ENCODE peak calls at places on chromosomes 12 and 14, in eight cellular contexts. W, B, X, Z, I, T, O and H are unnamed samples.

GRCh38 chr12:110004598-110004997 is 5.4 kb downstream of the ANKRD13A start:
- DNase-seq in O (no peak), W (no peak), I (no peak), B (no peak), Z (no peak), T (no peak), X (no peak), H (no peak)

GRCh38 chr12:54075431-54075830 is 21.8 kb downstream of the HOXC4 start:
- DNase-seq in I (no peak), Z (no peak), O (no peak), B (no peak), T (no peak), W (no peak), X (no peak), H (no peak)

GRCh38 chr12:89080797-89081470 is 271.4 kb downstream of the DUSP6 start:
- DNase-seq in O (no peak), W (no peak), B (no peak), I (no peak), Z (no peak), T (no peak), X (no peak), H (no peak)

GRCh38 chr14:98229676-98230366 is 1042.2 kb downstream of the BCL11B start:
- DNase-seq in I (no peak), X (no peak), T (no peak), O (no peak), Z (no peak), W (no peak), B (no peak), H (no peak)

GRCh38 chr14:101256266-101256665 is 305.0 kb upstream of the DIO3 start:
- DNase-seq in W (no peak), B (no peak), X (no peak), O (no peak), T (no peak), Z (no peak), I (no peak), H (no peak)

GRCh38 chr14:49637534-49638078 is 2.6 kb upstream of the DNAAF2 start:
- DNase-seq in O (no peak), W (no peak), T (no peak), X (no peak), B (no peak), Z (no peak), I (no peak), H (no peak)

GRCh38 chr12:58832-59231 is 7.7 kb upstream of the IQSEC3 start:
- DNase-seq in B (no peak), T (no peak), Z (no peak), X (no peak), O (no peak), W (no peak), I (no peak), H (no peak)

GRCh38 chr14:35215110-35215872 is 76.9 kb upstream of the PSMA6 start:
- DNase-seq in I (peak), T (no peak), X (no peak), Z (no peak), W (peak), O (no peak), B (peak), H (no peak)

GRCh38 chr12:109883429-109883828 is 3.1 kb upstream of the GLTP start:
- DNase-seq in Z (no peak), T (no peak), I (no peak), W (no peak), B (no peak), O (no peak), X (no peak), H (no peak)

GRCh38 chr12:57454566-57455373 is at the start of gene INHBE:
- DNase-seq in X (no peak), Z (no peak), O (no peak), W (peak), B (no peak), T (no peak), I (peak), H (no peak)

GRCh38 chr12:130817804-130818203 is 21.2 kb downstream of the STX2 start:
- DNase-seq in W (no peak), X (no peak), O (no peak), T (no peak), Z (no peak), I (no peak), B (no peak), H (no peak)

GRCh38 chr12:51827925-51828818 is 20.3 kb downstream of the FIGNL2 start:
- DNase-seq in X (peak), T (peak), O (peak), I (no peak), B (no peak), W (no peak), Z (peak), H (peak)

GRCh38 chr12:128844031-128844635 is 9.1 kb upstream of the GLT1D1 start:
- DNase-seq in I (no peak), Z (peak), W (no peak), O (no peak), T (no peak), B (no peak), X (no peak), H (no peak)

GRCh38 chr12:50302686-50303085 is 19.4 kb upstream of the LIMA1 start:
- DNase-seq in I (no peak), O (no peak), W (no peak), B (no peak), Z (no peak), X (no peak), T (peak), H (no peak)

GRCh38 chr12:54859502-54859901 is 5.2 kb downstream of the MUCL1 start:
- DNase-seq in Z (no peak), B (no peak), T (no peak), W (no peak), O (no peak), I (no peak), X (no peak), H (no peak)

GRCh38 chr12:113366827-113367226 is 8.4 kb downstream of the PLBD2 start:
- DNase-seq in Z (no peak), I (no peak), O (no peak), W (no peak), B (no peak), T (no peak), X (no peak), H (no peak)

GRCh38 chr14:67077914-67078313 is 111.3 kb upstream of the GARIN2 start:
- DNase-seq in T (no peak), B (no peak), X (no peak), Z (no peak), W (no peak), I (no peak), O (no peak), H (no peak)

GRCh38 chr12:19967486-19967885 is 400.9 kb upstream of the PDE3A start:
- DNase-seq in B (peak), O (no peak), X (peak), I (no peak), Z (no peak), W (no peak), T (peak), H (no peak)

GRCh38 chr12:90958995-90959394 is 4.0 kb upstream of the CCER1 start:
- DNase-seq in Z (no peak), B (no peak), T (no peak), W (no peak), I (no peak), O (no peak), X (no peak), H (no peak)

GRCh38 chr12:75936525-75937450 is 94.8 kb downstream of the PHLDA1 start:
- DNase-seq in O (no peak), X (no peak), Z (no peak), W (no peak), B (no peak), T (no peak), I (no peak), H (no peak)